ENCODE peak calls at places on chromosomes 12 and 14, in five cellular contexts. T is ovary, M is astrocyte, Q is pancreas, R is IMR-90. L is an unnamed sample.

GRCh38 chr12:18861287-18861858 is 123.5 kb downstream of the CAPZA3 start:
- DNase-seq in T (no peak), M (peak), Q (no peak), R (peak), L (no peak)

GRCh38 chr14:104421892-104422291 is 157.7 kb upstream of the C14orf180 start:
- DNase-seq in T (no peak), M (no peak), Q (no peak), R (no peak), L (no peak)

GRCh38 chr14:21069388-21070082 is 569 bp upstream of the ARHGEF40 start:
- DNase-seq in T (peak), M (peak), Q (peak), R (peak), L (no peak)

GRCh38 chr14:71638523-71639196 is 293.6 kb upstream of the RGS6 start:
- DNase-seq in T (no peak), M (no peak), Q (no peak), R (peak), L (peak)

GRCh38 chr14:97262336-97262735 is 465.2 kb downstream of the VRK1 start:
- DNase-seq in T (no peak), M (no peak), Q (no peak), R (no peak), L (peak)

GRCh38 chr14:99042376-99043257 is 229.4 kb downstream of the BCL11B start:
- DNase-seq in T (no peak), M (no peak), Q (no peak), R (no peak), L (no peak)

GRCh38 chr12:106303202-106303820 is 778 bp downstream of the TCP11L2 start:
- DNase-seq in T (peak), M (peak), Q (peak), R (peak), L (peak)

GRCh38 chr12:8894378-8894777 is 19.9 kb upstream of the PHC1 start:
- DNase-seq in T (no peak), M (no peak), Q (no peak), R (no peak), L (no peak)

GRCh38 chr14:24816011-24816928 is 182.3 kb upstream of the GZMB start:
- DNase-seq in T (no peak), M (peak), Q (peak), R (peak), L (peak)

GRCh38 chr14:20801726-20802125 is 918 bp downstream of the RNASE1 start:
- DNase-seq in T (peak), M (no peak), Q (peak), R (no peak), L (no peak)

GRCh38 chr14:44279357-44279756 is 227.7 kb downstream of the FSCB start:
- DNase-seq in T (no peak), M (no peak), Q (no peak), R (no peak), L (no peak)

GRCh38 chr12:44126811-44127210 is 290.9 kb downstream of the TMEM117 start:
- DNase-seq in T (no peak), M (no peak), Q (no peak), R (no peak), L (no peak)

GRCh38 chr12:88854260-88854659 is 274.0 kb upstream of the KITLG start:
- DNase-seq in T (no peak), M (peak), Q (no peak), R (peak), L (peak)

GRCh38 chr12:132449565-132450390 is 40.2 kb upstream of the FBRSL1 start:
- DNase-seq in T (no peak), M (no peak), Q (no peak), R (no peak), L (no peak)

GRCh38 chr12:59239993-59240392 is 319.7 kb upstream of the LRIG3 start:
- DNase-seq in T (no peak), M (no peak), Q (no peak), R (no peak), L (peak)

DNA sequence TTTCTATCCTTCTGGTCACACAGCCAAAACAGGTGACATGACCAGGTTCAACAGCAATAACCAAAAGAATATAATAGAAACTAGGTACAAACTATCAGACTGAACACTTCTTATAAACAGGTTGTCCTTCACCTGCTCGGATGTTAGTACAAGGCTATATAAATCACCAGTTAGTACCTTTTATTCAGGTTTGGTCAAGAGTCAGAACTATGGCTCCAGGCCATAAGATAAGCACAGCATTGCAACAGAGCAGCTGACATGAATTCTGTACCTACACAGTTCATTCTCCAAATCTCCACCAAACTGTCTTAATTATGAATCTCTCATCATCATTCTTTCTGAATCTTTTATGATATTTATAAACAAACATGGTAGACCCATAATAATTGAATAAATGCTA is 123.9 kb downstream of the DIO2 start:
- DNase-seq in T (no peak), M (no peak), Q (peak), R (no peak), L (no peak)
- H3K27ac ChIP-seq in T (no peak), M (no peak), Q (no peak), R (no peak), L (no peak)

GRCh38 chr12:3933074-3933818 is 60.0 kb upstream of the PARP11 start:
- DNase-seq in T (no peak), M (no peak), Q (no peak), R (no peak), L (no peak)

GRCh38 chr12:3935078-3935477 is 61.9 kb upstream of the PARP11 start:
- DNase-seq in T (no peak), M (no peak), Q (no peak), R (no peak), L (no peak)

GRCh38 chr12:3931721-3932120 is 58.5 kb upstream of the PARP11 start:
- DNase-seq in T (no peak), M (no peak), Q (no peak), R (no peak), L (peak)

GRCh38 chr12:3931206-3931605 is 58.0 kb upstream of the PARP11 start:
- DNase-seq in T (no peak), M (no peak), Q (no peak), R (no peak), L (no peak)

DNA sequence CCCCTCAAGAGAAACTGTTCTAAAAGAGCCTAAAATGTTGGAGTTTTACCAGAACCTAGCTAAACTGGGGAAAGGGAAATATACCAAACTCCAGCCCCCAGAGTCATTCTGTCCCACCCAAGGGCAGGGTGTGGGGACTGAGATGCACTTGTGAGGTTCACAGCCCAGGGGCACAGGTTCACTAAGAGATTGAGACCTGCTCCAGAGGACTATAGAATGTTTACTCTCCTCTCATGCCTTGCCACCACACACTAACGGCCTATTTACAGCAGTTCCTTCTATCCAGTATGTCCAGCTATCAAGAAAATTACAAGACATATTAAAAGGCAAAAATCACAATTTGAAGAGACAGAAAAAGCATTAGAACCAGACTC is 60.6 kb upstream of the PARP11 start:
- DNase-seq in T (no peak), M (no peak), Q (no peak), R (no peak), L (no peak)
- H3K27ac ChIP-seq in T (no peak), M (no peak), Q (no peak), R (no peak), L (no peak)

GRCh38 chr12:6074394-6074793 is 50.1 kb downstream of the VWF start:
- DNase-seq in T (no peak), M (no peak), Q (no peak), R (no peak), L (no peak)
- H3K27ac ChIP-seq in T (no peak), M (no peak), Q (no peak), R (no peak), L (no peak)

GRCh38 chr12:51926064-51926632 is 18.8 kb downstream of the ACVRL1 start:
- DNase-seq in T (no peak), M (no peak), Q (no peak), R (no peak), L (no peak)

GRCh38 chr12:51922762-51923505 is 15.6 kb downstream of the ACVRL1 start:
- DNase-seq in T (no peak), M (peak), Q (peak), R (peak), L (no peak)

GRCh38 chr12:51925400-51926063 is 18.2 kb downstream of the ACVRL1 start:
- DNase-seq in T (no peak), M (no peak), Q (no peak), R (no peak), L (no peak)

GRCh38 chr12:51923506-51924365 is 16.4 kb downstream of the ACVRL1 start:
- DNase-seq in T (peak), M (no peak), Q (no peak), R (no peak), L (no peak)

DNA sequence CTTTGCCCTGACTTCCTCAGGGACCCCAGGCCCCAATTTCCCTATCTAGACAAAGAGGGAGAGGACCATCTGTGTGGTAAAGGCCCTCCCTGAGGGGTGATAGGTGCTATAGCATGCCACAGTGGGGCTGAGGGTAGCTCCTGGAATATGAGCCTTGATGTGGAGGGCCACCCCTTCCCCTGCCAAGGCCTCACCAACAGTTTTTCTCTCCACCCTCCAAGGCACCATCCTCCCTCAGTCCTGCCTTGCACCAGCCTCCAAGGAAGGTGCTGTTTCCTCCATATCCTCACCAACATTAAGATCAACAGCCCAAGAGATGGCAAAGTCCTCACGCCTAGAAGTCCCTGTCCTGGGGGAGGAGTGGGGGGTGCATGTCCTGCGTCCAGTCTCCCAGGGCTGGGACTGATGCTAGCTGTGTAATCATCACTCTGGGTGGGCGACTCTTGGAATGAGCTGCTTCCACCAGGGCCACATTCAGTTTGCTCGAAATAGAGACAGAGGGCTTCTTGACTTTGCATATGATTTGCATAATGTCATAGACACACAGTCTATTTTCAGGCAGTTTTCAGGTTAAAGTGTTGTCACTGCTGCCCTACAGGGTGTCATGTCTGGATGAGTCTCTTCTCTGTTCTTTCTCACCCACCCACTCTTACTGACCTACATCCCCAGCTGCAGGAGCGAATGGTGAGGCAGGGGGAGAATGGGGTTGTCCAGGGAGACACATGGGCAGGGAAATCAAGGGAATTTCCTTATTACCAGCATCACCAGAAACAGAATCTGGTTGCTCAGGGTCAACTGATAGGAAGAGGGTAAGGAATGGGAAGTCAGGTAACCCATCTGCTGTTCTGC is 17.5 kb downstream of the ACVRL1 start:
- DNase-seq in T (peak), M (no peak), Q (no peak), R (no peak), L (no peak)
- H3K27ac ChIP-seq in T (no peak), M (no peak), Q (no peak), R (no peak), L (no peak)

GRCh38 chr14:50675597-50675996 is 7.5 kb upstream of the SAV1 start:
- DNase-seq in T (no peak), M (peak), Q (no peak), R (peak), L (peak)

GRCh38 chr14:50676814-50677516 is 8.9 kb upstream of the SAV1 start:
- DNase-seq in T (no peak), M (no peak), Q (no peak), R (no peak), L (no peak)

GRCh38 chr14:50679674-50680073 is 11.6 kb upstream of the SAV1 start:
- DNase-seq in T (no peak), M (no peak), Q (no peak), R (no peak), L (no peak)

GRCh38 chr14:50678163-50678562 is 10.1 kb upstream of the SAV1 start:
- DNase-seq in T (no peak), M (no peak), Q (no peak), R (no peak), L (no peak)

DNA sequence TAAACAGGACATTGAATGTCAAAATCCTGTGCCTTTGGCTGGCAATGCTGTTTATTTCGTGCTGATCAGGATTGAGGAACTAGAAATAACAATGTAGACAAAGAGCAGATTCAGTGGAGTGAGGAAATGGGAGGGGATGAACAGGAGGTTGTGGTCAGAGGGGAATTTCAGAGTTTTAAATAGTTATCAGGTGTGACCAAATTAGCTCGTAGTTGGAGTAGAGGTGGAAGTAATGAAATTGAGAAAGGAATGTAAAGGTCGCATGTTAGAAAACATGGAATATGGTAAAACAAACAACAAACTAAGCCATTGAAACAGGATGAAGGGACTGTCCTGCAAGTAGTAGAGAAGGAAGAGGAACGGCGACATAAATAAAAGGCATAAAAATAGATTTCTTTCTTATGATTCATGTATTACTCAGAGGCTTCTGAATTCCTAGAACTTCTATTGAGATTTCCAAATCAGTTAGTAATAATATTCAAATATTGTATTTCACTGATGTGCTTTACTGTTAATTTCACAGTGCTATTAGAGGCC is 9.5 kb upstream of the SAV1 start:
- DNase-seq in T (no peak), M (peak), Q (no peak), R (peak), L (peak)
- H3K27ac ChIP-seq in T (no peak), M (peak), Q (peak), R (peak), L (peak)

GRCh38 chr14:50064993-50065392 is 51.4 kb downstream of the VCPKMT start:
- DNase-seq in T (no peak), M (peak), Q (no peak), R (no peak), L (no peak)

GRCh38 chr14:50061664-50062437 is 54.5 kb downstream of the VCPKMT start:
- DNase-seq in T (no peak), M (peak), Q (no peak), R (peak), L (no peak)

GRCh38 chr14:50063876-50064420 is 52.4 kb downstream of the VCPKMT start:
- DNase-seq in T (no peak), M (no peak), Q (no peak), R (no peak), L (no peak)

GRCh38 chr14:50060871-50061663 is 55.3 kb downstream of the VCPKMT start:
- DNase-seq in T (peak), M (peak), Q (no peak), R (peak), L (peak)

GRCh38 chr14:50062438-50063039 is 53.8 kb downstream of the VCPKMT start:
- DNase-seq in T (no peak), M (peak), Q (peak), R (peak), L (peak)
- H3K27ac ChIP-seq in T (no peak), M (peak), Q (peak), R (peak), L (peak)

GRCh38 chr12:69583203-69583602 is 2.1 kb upstream of the CCT2 start:
- DNase-seq in T (no peak), M (no peak), Q (no peak), R (no peak), L (no peak)
- H3K27ac ChIP-seq in T (no peak), M (no peak), Q (no peak), R (no peak), L (no peak)

GRCh38 chr12:63989301-63989845 is 144.9 kb downstream of the SRGAP1 start:
- DNase-seq in T (no peak), M (peak), Q (no peak), R (peak), L (no peak)

GRCh38 chr12:63982787-63983186 is 138.3 kb downstream of the SRGAP1 start:
- DNase-seq in T (no peak), M (no peak), Q (no peak), R (no peak), L (no peak)

GRCh38 chr12:63985456-63985855 is 141.0 kb downstream of the SRGAP1 start:
- DNase-seq in T (no peak), M (no peak), Q (no peak), R (no peak), L (no peak)

GRCh38 chr12:63991036-63991547 is 146.6 kb downstream of the SRGAP1 start:
- DNase-seq in T (no peak), M (peak), Q (no peak), R (peak), L (no peak)

GRCh38 chr12:63985945-63986344 is 141.4 kb downstream of the SRGAP1 start:
- DNase-seq in T (no peak), M (no peak), Q (no peak), R (no peak), L (no peak)
- H3K27ac ChIP-seq in T (no peak), M (no peak), Q (no peak), R (no peak), L (no peak)

L was measured in foreskin keratinocyte.